ENCODE peak calls at places on chromosome 4, in seven cellular contexts. R is A673, G is coronary artery, U is thyroid gland, K is GM12864, I is H1, L is AG04450. T is an unnamed sample.

GRCh38 chr4:145786830-145787229 is 106.9 kb downstream of the C4orf51 start:
- DNase-seq in R (no peak), G (no peak), U (no peak), K (no peak), I (no peak), L (no peak), T (no peak)

GRCh38 chr4:76449824-76450223 is 14.8 kb downstream of the SHROOM3 start:
- DNase-seq in R (peak), G (no peak), U (no peak), K (no peak), I (no peak), L (no peak), T (no peak)

GRCh38 chr4:155705664-155706063 is 39.0 kb downstream of the GUCY1A1 start:
- DNase-seq in R (no peak), G (no peak), U (no peak), K (no peak), I (no peak), L (no peak), T (no peak)

GRCh38 chr4:1474126-1475090 is 68.2 kb upstream of the NKX1-1 start:
- DNase-seq in R (no peak), G (no peak), U (no peak), K (no peak), I (no peak), L (no peak), T (no peak)

GRCh38 chr4:41216294-41217019 is 2.1 kb upstream of the APBB2 start:
- DNase-seq in R (peak), G (peak), U (peak), K (peak), I (peak), L (no peak), T (no peak)

GRCh38 chr4:128782076-128782715 is 27.3 kb upstream of the JADE1 start:
- DNase-seq in R (peak), G (no peak), U (peak), K (no peak), I (no peak), L (no peak), T (no peak)

GRCh38 chr4:22369901-22370562 is 145.8 kb downstream of the ADGRA3 start:
- DNase-seq in R (no peak), G (no peak), U (peak), K (no peak), I (no peak), L (no peak), T (no peak)

GRCh38 chr4:76279462-76279861 is 27.1 kb upstream of the STBD1 start:
- DNase-seq in R (no peak), G (no peak), U (no peak), K (no peak), I (no peak), L (no peak), T (no peak)

GRCh38 chr4:3525532-3526430 is 6.4 kb downstream of the LRPAP1 start:
- DNase-seq in R (no peak), G (no peak), U (no peak), K (no peak), I (no peak), L (no peak), T (no peak)

GRCh38 chr4:151690164-151690856 is 70.5 kb downstream of the GATB start:
- DNase-seq in R (no peak), G (no peak), U (peak), K (no peak), I (no peak), L (no peak), T (peak)

GRCh38 chr4:154602404-154603020 is 9.9 kb downstream of the FGG start:
- DNase-seq in R (no peak), G (no peak), U (no peak), K (no peak), I (no peak), L (no peak), T (no peak)

GRCh38 chr4:124505211-124505610 is 207.3 kb downstream of the ANKRD50 start:
- DNase-seq in R (no peak), G (no peak), U (no peak), K (no peak), I (no peak), L (no peak), T (no peak)

GRCh38 chr4:3470244-3471097 is 7.4 kb downstream of the DOK7 start:
- DNase-seq in R (no peak), G (no peak), U (no peak), K (no peak), I (no peak), L (peak), T (no peak)

GRCh38 chr4:88280228-88280795 is 4.0 kb downstream of the PPM1K start:
- DNase-seq in R (no peak), G (no peak), U (no peak), K (peak), I (no peak), L (no peak), T (no peak)

GRCh38 chr4:184361443-184361842 is 112.9 kb downstream of the IRF2 start:
- DNase-seq in R (no peak), G (no peak), U (no peak), K (no peak), I (no peak), L (no peak), T (no peak)

GRCh38 chr4:113762061-113762850 is 718 bp upstream of the CAMK2D start:
- DNase-seq in R (peak), G (peak), U (peak), K (peak), I (peak), L (peak), T (peak)

GRCh38 chr4:141081921-141082381 is 51.3 kb downstream of the RNF150 start:
- DNase-seq in R (peak), G (no peak), U (no peak), K (no peak), I (no peak), L (no peak), T (no peak)

GRCh38 chr4:47913858-47914218 is 545 bp downstream of the NFXL1 start:
- DNase-seq in R (peak), G (peak), U (peak), K (no peak), I (peak), L (no peak), T (no peak)

GRCh38 chr4:8281519-8282133 is 12.1 kb downstream of the HTRA3 start:
- DNase-seq in R (no peak), G (no peak), U (peak), K (no peak), I (no peak), L (peak), T (peak)

GRCh38 chr4:55033296-55033695 is 92.1 kb downstream of the KDR start:
- DNase-seq in R (no peak), G (no peak), U (peak), K (no peak), I (no peak), L (no peak), T (no peak)

GRCh38 chr4:73533515-73534422 is 52.2 kb downstream of the AFM start:
- DNase-seq in R (no peak), G (no peak), U (no peak), K (no peak), I (no peak), L (no peak), T (no peak)
- TF ChIP-seq CTCF in R (no peak), G (no peak), U (no peak), K (no peak), I (no peak), L (no peak), T (no peak)

GRCh38 chr4:112189754-112190153 is 41.8 kb upstream of the AP1AR start:
- DNase-seq in R (peak), G (no peak), U (no peak), K (no peak), I (no peak), L (no peak), T (no peak)
- TF ChIP-seq CTCF in R (peak), G (no peak), U (no peak), K (no peak), I (no peak), L (peak), T (peak)

GRCh38 chr4:11904991-11905760 is 476.5 kb upstream of the HS3ST1 start:
- DNase-seq in R (no peak), G (no peak), U (no peak), K (no peak), I (no peak), L (no peak), T (no peak)

GRCh38 chr4:11908712-11909111 is 480.0 kb upstream of the HS3ST1 start:
- DNase-seq in R (no peak), G (no peak), U (no peak), K (no peak), I (no peak), L (no peak), T (no peak)

GRCh38 chr4:11908205-11908604 is 479.5 kb upstream of the HS3ST1 start:
- DNase-seq in R (no peak), G (no peak), U (no peak), K (no peak), I (no peak), L (no peak), T (no peak)

GRCh38 chr4:11900277-11900676 is 471.6 kb upstream of the HS3ST1 start:
- DNase-seq in R (no peak), G (no peak), U (no peak), K (no peak), I (no peak), L (no peak), T (no peak)

GRCh38 chr4:11904117-11904535 is 475.4 kb upstream of the HS3ST1 start:
- DNase-seq in R (no peak), G (no peak), U (peak), K (no peak), I (no peak), L (no peak), T (no peak)
- TF ChIP-seq CTCF in R (no peak), G (no peak), U (no peak), K (no peak), I (no peak), L (no peak), T (no peak)

GRCh38 chr4:74969507-74970474 is 36.9 kb downstream of the PARM1 start:
- DNase-seq in R (peak), G (no peak), U (peak), K (no peak), I (peak), L (no peak), T (no peak)
- TF ChIP-seq CTCF in R (no peak), G (peak), U (no peak), K (no peak), I (peak), L (no peak), T (no peak)

DNA sequence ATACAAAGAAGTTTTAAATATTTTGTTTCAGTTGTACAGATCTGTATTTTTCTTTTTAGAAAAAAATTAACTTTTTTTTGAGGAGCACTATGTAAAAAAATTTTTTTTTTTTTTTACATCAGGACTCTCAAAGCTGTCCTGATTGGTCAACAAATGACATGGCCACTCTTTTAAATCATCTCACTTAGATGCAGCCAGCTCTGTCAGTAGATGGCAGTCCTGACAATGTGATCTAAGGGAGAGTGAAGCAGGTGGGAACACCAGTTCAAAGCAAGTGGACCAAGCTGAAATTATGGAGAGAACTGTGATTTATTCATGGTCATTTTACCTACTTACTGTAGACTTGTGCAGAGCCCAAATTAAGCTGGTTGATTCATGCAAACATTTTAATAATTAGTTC is 174.6 kb upstream of the GPRIN3 start:
- DNase-seq in R (peak), G (no peak), U (peak), K (no peak), I (no peak), L (no peak), T (no peak)
- TF ChIP-seq CTCF in R (peak), G (no peak), U (no peak), K (peak), I (no peak), L (peak), T (peak)

GRCh38 chr4:111605111-111605510 is 540.1 kb upstream of the FAM241A start:
- DNase-seq in R (no peak), G (no peak), U (no peak), K (no peak), I (no peak), L (no peak), T (no peak)

GRCh38 chr4:111601671-111602070 is 543.6 kb upstream of the FAM241A start:
- DNase-seq in R (no peak), G (no peak), U (no peak), K (no peak), I (no peak), L (no peak), T (no peak)

GRCh38 chr4:111602848-111603247 is 542.4 kb upstream of the FAM241A start:
- DNase-seq in R (peak), G (no peak), U (no peak), K (no peak), I (no peak), L (no peak), T (peak)
- TF ChIP-seq CTCF in R (peak), G (no peak), U (no peak), K (no peak), I (no peak), L (peak), T (peak)

DNA sequence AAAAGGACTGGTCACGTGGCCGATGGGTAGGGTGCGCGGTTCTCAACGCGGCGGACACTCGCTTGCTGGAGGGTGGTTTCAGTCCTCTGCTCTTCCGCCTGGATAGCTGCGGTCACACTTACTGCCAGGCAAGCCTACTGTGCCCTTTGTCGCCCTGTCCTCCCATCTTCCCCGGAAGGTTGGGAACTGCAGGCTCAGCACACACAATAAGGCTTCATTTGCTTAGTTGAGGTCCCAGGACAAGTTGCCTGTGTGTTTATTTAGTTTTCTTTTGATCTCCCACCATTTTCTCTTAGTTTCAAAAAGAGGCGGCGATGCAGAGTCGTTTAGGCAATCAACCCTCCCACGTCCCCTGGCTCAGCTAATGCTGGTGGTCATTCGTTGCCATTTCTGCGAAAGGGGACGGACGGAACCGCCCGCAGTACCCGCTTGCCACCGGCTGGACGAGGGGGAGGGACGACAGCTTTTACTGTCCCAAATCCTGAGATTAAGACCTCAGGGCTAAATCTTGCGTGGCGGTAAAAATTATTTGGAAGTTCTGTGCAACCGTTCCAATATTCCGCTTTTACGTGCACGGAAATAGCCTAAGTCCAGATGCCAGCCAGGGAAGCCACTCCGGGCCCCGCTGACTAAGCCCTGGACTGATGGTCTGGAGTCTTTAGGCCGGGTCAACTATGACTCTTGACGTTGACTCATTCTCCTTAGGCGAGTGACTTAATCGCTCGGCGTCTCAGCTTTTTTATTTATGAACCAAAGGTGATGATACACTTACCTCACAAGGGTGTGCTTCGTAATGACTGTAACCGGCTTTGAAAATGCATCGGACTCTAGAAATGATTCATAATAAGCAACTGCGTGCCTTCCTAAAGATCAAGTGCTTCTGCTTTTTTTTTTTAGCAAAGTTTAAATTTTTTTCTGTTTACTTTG is 671 bp upstream of the EIF4E start:
- DNase-seq in R (no peak), G (peak), U (peak), K (peak), I (peak), L (peak), T (peak)
- TF ChIP-seq CTCF in R (no peak), G (no peak), U (no peak), K (no peak), I (no peak), L (no peak), T (no peak)

GRCh38 chr4:94741304-94741703 is 16.5 kb upstream of the BMPR1B start:
- DNase-seq in R (no peak), G (no peak), U (no peak), K (no peak), I (no peak), L (peak), T (no peak)

GRCh38 chr4:94743838-94744237 is 13.9 kb upstream of the BMPR1B start:
- DNase-seq in R (no peak), G (no peak), U (no peak), K (no peak), I (no peak), L (no peak), T (no peak)

GRCh38 chr4:94744830-94745229 is 12.9 kb upstream of the BMPR1B start:
- DNase-seq in R (no peak), G (no peak), U (no peak), K (no peak), I (no peak), L (no peak), T (no peak)

DNA sequence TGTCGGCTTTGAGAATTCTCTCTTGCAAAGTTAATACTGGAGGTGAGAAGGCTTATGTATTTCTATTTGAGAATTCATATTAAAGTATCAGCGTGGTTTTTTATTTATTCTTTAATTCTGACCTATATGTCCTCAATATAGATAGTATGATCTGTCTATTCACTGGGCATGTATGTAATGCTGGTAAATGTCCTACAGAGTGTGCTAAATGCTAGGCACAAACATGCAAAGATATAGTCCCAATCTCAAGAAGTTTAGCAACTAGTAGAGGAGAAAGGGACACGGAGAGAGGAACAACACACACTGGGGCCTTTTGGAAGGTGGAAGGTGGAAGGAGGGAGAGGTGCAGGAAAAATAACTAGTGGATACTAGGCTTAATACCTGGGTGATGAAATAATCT is 11.0 kb upstream of the BMPR1B start:
- DNase-seq in R (no peak), G (no peak), U (no peak), K (no peak), I (no peak), L (no peak), T (no peak)
- TF ChIP-seq CTCF in R (peak), G (no peak), U (no peak), K (no peak), I (no peak), L (no peak), T (no peak)

GRCh38 chr4:136329042-136329662 is 1203.1 kb downstream of the PCDH18 start:
- DNase-seq in R (peak), G (no peak), U (no peak), K (no peak), I (peak), L (no peak), T (no peak)
- TF ChIP-seq CTCF in R (peak), G (no peak), U (no peak), K (no peak), I (no peak), L (peak), T (no peak)